ENCODE peak calls at places on chromosomes 12 and 14, in seven cellular contexts. H is progenitor cell of endocrine pancreas, B is AG09319, C is HFF-Myc, W is chondrocyte, V is gastrocnemius medialis, J is AG09309. U is an unnamed sample.

GRCh38 chr12:53005215-53005985 is 856 bp upstream of the EIF4B start:
- DNase-seq in H (no peak), B (no peak), C (no peak), W (no peak), V (no peak), J (no peak), U (no peak)

GRCh38 chr14:68784298-68784910 is 8.5 kb downstream of the ZFP36L1 start:
- DNase-seq in H (peak; percentile 39), B (no peak), C (no peak), W (no peak), V (no peak), J (no peak), U (peak; percentile 60)

GRCh38 chr12:118033902-118034301 is 17.4 kb downstream of the RFC5 start:
- DNase-seq in H (no peak), B (peak; percentile 48), C (no peak), W (no peak), V (no peak), J (peak; percentile 25), U (no peak)

GRCh38 chr12:131203666-131204415 is 250.1 kb downstream of the ADGRD1 start:
- DNase-seq in H (no peak), B (no peak), C (no peak), W (peak; percentile 66), V (no peak), J (no peak), U (no peak)

GRCh38 chr12:89073027-89073398 is 279.3 kb downstream of the DUSP6 start:
- DNase-seq in H (no peak), B (peak; percentile 92), C (no peak), W (no peak), V (no peak), J (peak; percentile 64), U (no peak)

GRCh38 chr12:119036878-119037493 is 55.6 kb downstream of the SRRM4 start:
- DNase-seq in H (peak; percentile 36), B (no peak), C (no peak), W (no peak), V (no peak), J (no peak), U (no peak)

GRCh38 chr14:68363401-68363800 is 429.5 kb downstream of the ZFP36L1 start:
- DNase-seq in H (no peak), B (no peak), C (no peak), W (no peak), V (no peak), J (no peak), U (no peak)

GRCh38 chr12:16300222-16300621 is 22.7 kb upstream of the SLC15A5 start:
- DNase-seq in H (no peak), B (no peak), C (no peak), W (no peak), V (no peak), J (peak; percentile 2), U (no peak)

DNA sequence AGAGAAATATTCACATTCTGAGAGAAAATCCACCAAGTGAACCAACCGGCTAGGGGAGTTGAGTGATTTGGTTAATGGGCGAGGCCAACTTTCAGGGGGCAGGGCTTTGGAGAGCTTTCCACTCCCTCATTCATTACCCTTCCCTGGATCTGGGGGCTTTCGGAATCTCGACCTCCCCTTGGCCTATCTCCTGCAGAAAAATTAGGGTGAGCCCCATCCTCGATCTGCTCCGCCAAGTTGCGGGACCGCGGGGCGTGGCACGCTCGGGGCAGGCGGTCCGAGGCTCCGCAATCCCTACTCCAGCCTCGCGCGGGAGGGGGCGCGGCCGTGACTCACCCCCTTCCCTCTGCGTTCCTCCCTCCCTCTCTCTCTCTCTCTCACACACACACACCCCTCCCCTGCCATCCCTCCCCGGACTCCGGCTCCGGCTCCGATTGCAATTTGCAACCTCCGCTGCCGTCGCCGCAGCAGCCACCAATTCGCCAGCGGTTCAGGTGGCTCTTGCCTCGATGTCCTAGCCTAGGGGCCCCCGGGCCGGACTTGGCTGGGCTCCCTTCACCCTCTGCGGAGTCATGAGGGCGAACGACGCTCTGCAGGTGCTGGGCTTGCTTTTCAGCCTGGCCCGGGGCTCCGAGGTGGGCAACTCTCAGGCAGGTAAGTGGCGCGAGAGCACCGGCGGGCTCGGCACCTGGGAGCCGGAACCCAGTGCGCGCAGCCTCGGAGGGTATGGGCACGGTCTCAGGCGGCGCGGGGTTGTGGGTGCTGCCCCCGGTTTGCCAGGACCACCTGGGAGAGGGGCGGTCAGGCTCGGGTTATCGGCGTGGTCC is at the start of gene ERBB3:
- DNase-seq in H (peak; percentile 75), B (peak; percentile 40), C (peak; percentile 38), W (no peak), V (peak; percentile 14), J (peak; percentile 25), U (peak; percentile 52)
- TF ChIP-seq CTCF in H (no peak), B (no peak), C (no peak), W (no peak), V (no peak), J (no peak), U (no peak)

GRCh38 chr14:37565550-37565949 is 29.5 kb downstream of the FOXA1 start:
- DNase-seq in H (no peak), B (no peak), C (no peak), W (no peak), V (no peak), J (no peak), U (no peak)
- TF ChIP-seq CTCF in H (peak; percentile 65), B (peak; percentile 12), C (peak; percentile 38), W (peak; percentile 67), V (no peak), J (no peak), U (no peak)

GRCh38 chr12:3655331-3655900 is 97.5 kb downstream of the CRACR2A start:
- DNase-seq in H (no peak), B (no peak), C (no peak), W (no peak), V (no peak), J (no peak), U (no peak)
- TF ChIP-seq CTCF in H (peak; percentile 52), B (peak; percentile 43), C (peak; percentile 53), W (peak; percentile 47), V (no peak), J (peak; percentile 59), U (no peak)

DNA sequence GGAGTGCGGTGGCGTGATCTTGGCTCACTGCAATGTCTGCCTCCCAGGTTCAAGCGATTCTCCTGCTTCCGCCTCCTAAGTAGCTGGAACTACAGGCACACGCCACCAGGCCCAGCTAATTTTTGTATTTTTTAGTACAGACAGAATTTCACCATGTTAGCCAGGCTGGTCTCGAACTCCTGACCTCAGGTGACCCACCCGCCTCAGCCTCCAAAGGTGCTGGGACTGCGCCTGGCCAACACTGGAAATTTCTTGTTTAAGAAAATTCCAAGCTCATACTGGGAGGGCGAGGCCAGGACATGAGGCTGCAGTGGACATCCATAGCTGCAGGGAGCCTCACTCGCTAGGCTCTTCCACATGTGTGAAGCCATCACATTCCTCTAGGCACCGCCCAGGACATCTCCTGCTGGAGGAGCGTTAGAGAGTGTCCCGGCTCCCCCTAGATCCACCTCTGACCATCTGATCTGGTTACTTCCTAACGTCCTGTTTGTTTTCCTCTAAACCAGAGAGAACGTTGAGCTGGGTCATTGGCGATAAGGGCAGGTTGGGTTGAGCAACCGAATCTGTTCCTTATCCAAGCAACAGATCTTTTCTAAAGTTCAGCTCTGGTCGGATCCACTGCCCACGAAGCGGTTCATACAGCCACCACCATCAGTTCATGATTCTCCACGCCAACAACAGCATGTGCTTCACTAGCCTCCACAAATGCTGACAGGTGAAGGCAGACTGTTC is 108.2 kb upstream of the MED13L start:
- DNase-seq in H (no peak), B (no peak), C (no peak), W (peak; percentile 38), V (no peak), J (no peak), U (no peak)
- TF ChIP-seq CTCF in H (no peak), B (no peak), C (no peak), W (no peak), V (no peak), J (no peak), U (no peak)

GRCh38 chr12:26304273-26304672 is 108.9 kb downstream of the SSPN start:
- DNase-seq in H (no peak), B (no peak), C (no peak), W (no peak), V (no peak), J (no peak), U (no peak)

GRCh38 chr12:26297386-26298070 is 102.2 kb downstream of the SSPN start:
- DNase-seq in H (no peak), B (no peak), C (no peak), W (no peak), V (no peak), J (no peak), U (no peak)

GRCh38 chr12:26303418-26303817 is 108.0 kb downstream of the SSPN start:
- DNase-seq in H (no peak), B (no peak), C (no peak), W (no peak), V (no peak), J (no peak), U (no peak)

GRCh38 chr12:26295001-26295400 is 99.6 kb downstream of the SSPN start:
- DNase-seq in H (no peak), B (no peak), C (no peak), W (no peak), V (no peak), J (no peak), U (no peak)

GRCh38 chr12:26298785-26299621 is 103.6 kb downstream of the SSPN start:
- DNase-seq in H (no peak), B (no peak), C (no peak), W (no peak), V (peak; percentile 24), J (no peak), U (no peak)
- TF ChIP-seq CTCF in H (no peak), B (peak; percentile 12), C (no peak), W (peak; percentile 77), V (peak; percentile 61), J (peak; percentile 30), U (no peak)

GRCh38 chr14:104726600-104727451 is 2.8 kb downstream of the ADSS1 start:
- DNase-seq in H (no peak), B (no peak), C (no peak), W (no peak), V (no peak), J (no peak), U (no peak)
- TF ChIP-seq CTCF in H (peak; percentile 39), B (no peak), C (no peak), W (peak; percentile 41), V (no peak), J (no peak), U (no peak)

U was measured in activated B cell treated with CpG ODN at 0.5 μM for 24 hours.